ENCODE peak calls at places on chromosomes 11 and 22, in eight cellular contexts. One of them, this sample, is unnamed.

GRCh38 chr11:66556086-66556485 is 9.4 kb downstream of the ACTN3 start:
- DNase-seq in OCI-LY7: no peak
- DNase-seq in PC-9: no peak
- DNase-seq in HCT116: no peak
- DNase-seq in PC-3: no peak
- DNase-seq in GM23338: no peak
- DNase-seq in SK-N-SH: no peak
- DNase-seq in MM.1S: no peak
- DNase-seq in this sample: no peak

GRCh38 chr11:63680842-63681207 is 475 bp upstream of the RTN3 start:
- DNase-seq in MM.1S: no peak
- DNase-seq in GM23338: peak; percentile 37
- DNase-seq in OCI-LY7: no peak
- DNase-seq in SK-N-SH: peak; percentile 35
- DNase-seq in PC-3: no peak
- DNase-seq in PC-9: peak; percentile 50
- DNase-seq in HCT116: no peak
- DNase-seq in this sample: peak; percentile 15

GRCh38 chr11:15278129-15278528 is 163.4 kb downstream of the INSC start:
- DNase-seq in PC-3: no peak
- DNase-seq in SK-N-SH: no peak
- DNase-seq in MM.1S: no peak
- DNase-seq in GM23338: no peak
- DNase-seq in OCI-LY7: no peak
- DNase-seq in PC-9: no peak
- DNase-seq in HCT116: no peak
- DNase-seq in this sample: peak; percentile 28

GRCh38 chr22:38767313-38767712 is 11.5 kb upstream of the SUN2 start:
- DNase-seq in PC-9: no peak
- DNase-seq in GM23338: no peak
- DNase-seq in OCI-LY7: no peak
- DNase-seq in SK-N-SH: no peak
- DNase-seq in MM.1S: no peak
- DNase-seq in HCT116: no peak
- DNase-seq in PC-3: no peak
- DNase-seq in this sample: no peak

GRCh38 chr22:28909375-28909774 is 26.0 kb downstream of the ZNRF3 start:
- DNase-seq in PC-9: no peak
- DNase-seq in OCI-LY7: no peak
- DNase-seq in MM.1S: no peak
- DNase-seq in HCT116: no peak
- DNase-seq in SK-N-SH: no peak
- DNase-seq in GM23338: no peak
- DNase-seq in PC-3: no peak
- DNase-seq in this sample: no peak

GRCh38 chr11:76083563-76084451 is 122.5 kb downstream of the WNT11 start:
- DNase-seq in PC-3: peak; percentile 67
- DNase-seq in SK-N-SH: no peak
- DNase-seq in OCI-LY7: no peak
- DNase-seq in MM.1S: no peak
- DNase-seq in GM23338: no peak
- DNase-seq in PC-9: peak; percentile 13
- DNase-seq in HCT116: no peak
- DNase-seq in this sample: peak; percentile 7

GRCh38 chr11:96969251-96969650 is 579.4 kb downstream of the JRKL start:
- DNase-seq in PC-3: no peak
- DNase-seq in MM.1S: no peak
- DNase-seq in GM23338: no peak
- DNase-seq in SK-N-SH: no peak
- DNase-seq in PC-9: no peak
- DNase-seq in OCI-LY7: no peak
- DNase-seq in HCT116: no peak
- DNase-seq in this sample: no peak

GRCh38 chr11:128903248-128904041 is 12.3 kb downstream of the KCNJ5 start:
- DNase-seq in MM.1S: no peak
- DNase-seq in PC-9: no peak
- DNase-seq in PC-3: no peak
- DNase-seq in HCT116: no peak
- DNase-seq in GM23338: peak; percentile 79
- DNase-seq in OCI-LY7: no peak
- DNase-seq in SK-N-SH: no peak
- DNase-seq in this sample: no peak

GRCh38 chr11:75317446-75318122 is 33.9 kb downstream of the ARRB1 start:
- DNase-seq in GM23338: no peak
- DNase-seq in PC-9: no peak
- DNase-seq in OCI-LY7: no peak
- DNase-seq in SK-N-SH: no peak
- DNase-seq in PC-3: no peak
- DNase-seq in HCT116: no peak
- DNase-seq in MM.1S: no peak
- DNase-seq in this sample: no peak

GRCh38 chr22:46033256-46034200 is 56.6 kb upstream of the WNT7B start:
- DNase-seq in GM23338: no peak
- DNase-seq in MM.1S: no peak
- DNase-seq in PC-9: no peak
- DNase-seq in HCT116: no peak
- DNase-seq in SK-N-SH: no peak
- DNase-seq in OCI-LY7: no peak
- DNase-seq in PC-3: no peak
- DNase-seq in this sample: no peak

GRCh38 chr22:46038174-46038487 is 61.2 kb upstream of the WNT7B start:
- DNase-seq in PC-3: no peak
- DNase-seq in OCI-LY7: no peak
- DNase-seq in PC-9: no peak
- DNase-seq in HCT116: no peak
- DNase-seq in MM.1S: no peak
- DNase-seq in SK-N-SH: no peak
- DNase-seq in GM23338: no peak
- DNase-seq in this sample: no peak

GRCh38 chr22:46036558-46037408 is 59.8 kb upstream of the WNT7B start:
- DNase-seq in PC-9: peak; percentile 39
- DNase-seq in OCI-LY7: peak; percentile 85
- DNase-seq in GM23338: peak; percentile 74
- DNase-seq in SK-N-SH: peak; percentile 69
- DNase-seq in HCT116: peak; percentile 39
- DNase-seq in MM.1S: peak; percentile 78
- DNase-seq in PC-3: peak; percentile 57
- DNase-seq in this sample: peak; percentile 67

GRCh38 chr22:46035380-46035741 is 58.4 kb upstream of the WNT7B start:
- DNase-seq in PC-9: no peak
- DNase-seq in GM23338: no peak
- DNase-seq in MM.1S: no peak
- DNase-seq in OCI-LY7: no peak
- DNase-seq in PC-3: no peak
- DNase-seq in HCT116: no peak
- DNase-seq in SK-N-SH: no peak
- DNase-seq in this sample: no peak

GRCh38 chr22:46035742-46036557 is 59.0 kb upstream of the WNT7B start:
- DNase-seq in SK-N-SH: peak; percentile 100
- DNase-seq in PC-9: peak; percentile 99
- DNase-seq in OCI-LY7: peak; percentile 99
- DNase-seq in MM.1S: peak; percentile 99
- DNase-seq in HCT116: peak; percentile 96
- DNase-seq in GM23338: peak; percentile 99
- DNase-seq in PC-3: peak; percentile 97
- DNase-seq in this sample: peak; percentile 100
- H3K9me2 ChIP-seq in SK-N-SH: no peaks in the 10 kb centered on the region
- H3K9me2 ChIP-seq in PC-9: no peaks in the 10 kb centered on the region
- H3K9me2 ChIP-seq in OCI-LY7: no peaks in the 10 kb centered on the region
- H3K9me2 ChIP-seq in MM.1S: no peaks in the 10 kb centered on the region
- H3K9me2 ChIP-seq in HCT116: no peaks in the 10 kb centered on the region
- H3K9me2 ChIP-seq in GM23338: no peaks in the 10 kb centered on the region
- H3K9me2 ChIP-seq in PC-3: no peaks in the 10 kb centered on the region
- H3K9me2 ChIP-seq in this sample: no peaks in the 10 kb centered on the region

GRCh38 chr22:42901790-42902508 is 44.9 kb upstream of the ARFGAP3 start:
- DNase-seq in SK-N-SH: no peak
- DNase-seq in PC-9: no peak
- DNase-seq in MM.1S: no peak
- DNase-seq in GM23338: peak; percentile 51
- DNase-seq in OCI-LY7: peak; percentile 18
- DNase-seq in HCT116: no peak
- DNase-seq in PC-3: no peak
- DNase-seq in this sample: no peak
- TF ChIP-seq CTCF in SK-N-SH: peak; percentile 28
- TF ChIP-seq CTCF in PC-9: peak; percentile 54
- TF ChIP-seq CTCF in MM.1S: peak; percentile 38
- TF ChIP-seq CTCF in GM23338: peak; percentile 45
- TF ChIP-seq CTCF in OCI-LY7: peak; percentile 66
- TF ChIP-seq CTCF in HCT116: peak; percentile 51
- TF ChIP-seq CTCF in PC-3: peak; percentile 44
- TF ChIP-seq CTCF in this sample: no peak

GRCh38 chr11:70164705-70165104 is 38.4 kb upstream of the FADD start:
- DNase-seq in GM23338: peak; percentile 32
- DNase-seq in HCT116: no peak
- DNase-seq in OCI-LY7: no peak
- DNase-seq in SK-N-SH: no peak
- DNase-seq in MM.1S: no peak
- DNase-seq in PC-9: no peak
- DNase-seq in PC-3: no peak
- DNase-seq in this sample: no peak
- H3K9me2 ChIP-seq in GM23338: no peaks in the 10 kb centered on the region
- H3K9me2 ChIP-seq in HCT116: no peaks in the 10 kb centered on the region
- H3K9me2 ChIP-seq in OCI-LY7: no peaks in the 10 kb centered on the region
- H3K9me2 ChIP-seq in SK-N-SH: no peaks in the 10 kb centered on the region
- H3K9me2 ChIP-seq in MM.1S: no peaks in the 10 kb centered on the region
- H3K9me2 ChIP-seq in PC-9: no peaks in the 10 kb centered on the region
- H3K9me2 ChIP-seq in PC-3: no peaks in the 10 kb centered on the region
- H3K9me2 ChIP-seq in this sample: no peaks in the 10 kb centered on the region

GRCh38 chr11:44643207-44643606 is 77.7 kb downstream of the CD82 start:
- DNase-seq in PC-3: no peak
- DNase-seq in OCI-LY7: no peak
- DNase-seq in PC-9: no peak
- DNase-seq in MM.1S: no peak
- DNase-seq in SK-N-SH: no peak
- DNase-seq in HCT116: no peak
- DNase-seq in GM23338: no peak
- DNase-seq in this sample: no peak
- TF ChIP-seq CTCF in PC-3: no peak
- TF ChIP-seq CTCF in OCI-LY7: no peak
- TF ChIP-seq CTCF in PC-9: no peak
- TF ChIP-seq CTCF in MM.1S: no peak
- TF ChIP-seq CTCF in SK-N-SH: no peak
- TF ChIP-seq CTCF in HCT116: no peak
- TF ChIP-seq CTCF in GM23338: no peak
- TF ChIP-seq CTCF in this sample: no peak

GRCh38 chr11:36386411-36386810 is 90.3 kb downstream of the PRR5L start:
- DNase-seq in HCT116: no peak
- DNase-seq in SK-N-SH: no peak
- DNase-seq in MM.1S: no peak
- DNase-seq in OCI-LY7: no peak
- DNase-seq in GM23338: no peak
- DNase-seq in PC-3: no peak
- DNase-seq in PC-9: no peak
- DNase-seq in this sample: no peak

GRCh38 chr11:36383200-36383599 is 87.1 kb downstream of the PRR5L start:
- DNase-seq in HCT116: no peak
- DNase-seq in SK-N-SH: no peak
- DNase-seq in PC-9: no peak
- DNase-seq in GM23338: no peak
- DNase-seq in PC-3: no peak
- DNase-seq in OCI-LY7: no peak
- DNase-seq in MM.1S: no peak
- DNase-seq in this sample: no peak

GRCh38 chr11:36389006-36389405 is 92.9 kb downstream of the PRR5L start:
- DNase-seq in GM23338: no peak
- DNase-seq in HCT116: no peak
- DNase-seq in PC-3: no peak
- DNase-seq in OCI-LY7: no peak
- DNase-seq in MM.1S: no peak
- DNase-seq in SK-N-SH: no peak
- DNase-seq in PC-9: no peak
- DNase-seq in this sample: no peak

GRCh38 chr11:36388086-36388485 is 92.0 kb downstream of the PRR5L start:
- DNase-seq in HCT116: no peak
- DNase-seq in PC-3: no peak
- DNase-seq in SK-N-SH: no peak
- DNase-seq in MM.1S: no peak
- DNase-seq in PC-9: no peak
- DNase-seq in GM23338: no peak
- DNase-seq in OCI-LY7: no peak
- DNase-seq in this sample: no peak

GRCh38 chr11:36385121-36385530 is 89.0 kb downstream of the PRR5L start:
- DNase-seq in MM.1S: no peak
- DNase-seq in GM23338: no peak
- DNase-seq in HCT116: no peak
- DNase-seq in OCI-LY7: no peak
- DNase-seq in SK-N-SH: no peak
- DNase-seq in PC-3: peak; percentile 70
- DNase-seq in PC-9: no peak
- DNase-seq in this sample: no peak
- H3K9me2 ChIP-seq in MM.1S: no peaks in the 10 kb centered on the region
- H3K9me2 ChIP-seq in GM23338: no peaks in the 10 kb centered on the region
- H3K9me2 ChIP-seq in HCT116: no peaks in the 10 kb centered on the region
- H3K9me2 ChIP-seq in OCI-LY7: no peaks in the 10 kb centered on the region
- H3K9me2 ChIP-seq in SK-N-SH: no peaks in the 10 kb centered on the region
- H3K9me2 ChIP-seq in PC-3: no peaks in the 10 kb centered on the region
- H3K9me2 ChIP-seq in PC-9: no peaks in the 10 kb centered on the region
- H3K9me2 ChIP-seq in this sample: no peaks in the 10 kb centered on the region

DNA sequence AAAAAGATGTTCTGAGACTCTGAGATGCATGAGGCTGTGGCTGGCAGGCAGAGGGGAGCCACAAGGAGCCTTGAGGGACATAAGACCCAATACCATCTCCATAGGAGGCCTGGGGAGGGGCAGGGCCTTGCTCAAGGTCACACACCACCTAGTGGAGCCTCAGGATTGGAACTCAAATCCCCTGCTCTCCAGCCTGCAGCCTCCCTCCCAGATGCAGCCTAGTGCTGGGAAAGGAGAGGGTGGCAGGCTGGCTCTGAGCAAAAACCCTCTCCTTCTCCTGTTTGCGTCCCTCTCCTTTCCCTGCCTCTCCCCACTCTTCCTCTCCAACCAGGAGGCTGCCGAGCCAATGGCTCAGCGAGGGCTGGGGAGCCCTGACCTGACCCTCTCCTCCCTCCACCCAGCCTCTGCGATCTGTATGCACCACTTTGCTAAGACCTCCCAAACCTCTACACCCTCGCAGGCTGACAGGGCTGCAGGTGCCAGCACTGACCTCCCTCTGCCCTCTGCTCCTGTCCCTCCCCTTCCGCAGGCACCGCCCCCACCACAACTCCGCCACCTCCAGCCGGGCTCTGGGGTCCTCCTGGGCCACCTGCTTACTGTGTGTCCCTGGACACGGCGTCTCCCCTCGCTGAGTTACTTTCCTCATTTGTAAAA is 14.7 kb downstream of the IGLL1 start:
- DNase-seq in MM.1S: no peak
- DNase-seq in OCI-LY7: peak; percentile 26
- DNase-seq in SK-N-SH: peak; percentile 67
- DNase-seq in HCT116: peak; percentile 4
- DNase-seq in PC-9: no peak
- DNase-seq in PC-3: no peak
- DNase-seq in GM23338: peak; percentile 71
- DNase-seq in this sample: peak; percentile 26
- TF ChIP-seq CTCF in MM.1S: no peak
- TF ChIP-seq CTCF in OCI-LY7: peak; percentile 20
- TF ChIP-seq CTCF in SK-N-SH: no peak
- TF ChIP-seq CTCF in HCT116: peak; percentile 16
- TF ChIP-seq CTCF in PC-9: no peak
- TF ChIP-seq CTCF in PC-3: no peak
- TF ChIP-seq CTCF in GM23338: peak; percentile 18
- TF ChIP-seq CTCF in this sample: no peak

This sample was measured in hepatocyte.